ENCODE peak calls at places on chromosomes 6 and 20, in six cellular contexts. One of them, this sample, is unnamed. For H3K36me3, the result is how much of the 10 kb centered on the place peaks cover.

GRCh38 chr6:1312444-1313363 is 806 bp downstream of the FOXQ1 start:
- DNase-seq in thyroid gland: peak
- DNase-seq in Caco-2: peak
- DNase-seq in K562: no peak
- DNase-seq in tibial nerve: no peak
- DNase-seq in neural progenitor cell: peak
- DNase-seq in this sample: no peak

GRCh38 chr6:112251170-112251945 is 3.0 kb downstream of the LAMA4 start:
- DNase-seq in tibial nerve: peak
- DNase-seq in thyroid gland: peak
- DNase-seq in Caco-2: no peak
- DNase-seq in neural progenitor cell: no peak
- DNase-seq in K562: no peak
- DNase-seq in this sample: no peak

GRCh38 chr20:10061641-10062040 is 26.9 kb downstream of the ANKEF1 start:
- DNase-seq in neural progenitor cell: no peak
- DNase-seq in K562: no peak
- DNase-seq in tibial nerve: no peak
- DNase-seq in thyroid gland: peak
- DNase-seq in Caco-2: no peak
- DNase-seq in this sample: no peak

GRCh38 chr6:46453756-46454316 is 37.4 kb downstream of the RCAN2 start:
- DNase-seq in thyroid gland: no peak
- DNase-seq in tibial nerve: no peak
- DNase-seq in Caco-2: no peak
- DNase-seq in K562: no peak
- DNase-seq in neural progenitor cell: no peak
- DNase-seq in this sample: no peak

GRCh38 chr6:116966675-116967576 is 89.9 kb downstream of the RFX6 start:
- DNase-seq in K562: no peak
- DNase-seq in neural progenitor cell: no peak
- DNase-seq in thyroid gland: no peak
- DNase-seq in Caco-2: no peak
- DNase-seq in tibial nerve: no peak
- DNase-seq in this sample: no peak

GRCh38 chr6:41511443-41512060 is 34.6 kb upstream of the FOXP4 start:
- DNase-seq in neural progenitor cell: no peak
- DNase-seq in thyroid gland: peak
- DNase-seq in Caco-2: no peak
- DNase-seq in tibial nerve: no peak
- DNase-seq in K562: no peak
- DNase-seq in this sample: no peak

GRCh38 chr6:166343157-166343502 is 785 bp upstream of the SFT2D1 start:
- DNase-seq in K562: no peak
- DNase-seq in thyroid gland: no peak
- DNase-seq in neural progenitor cell: no peak
- DNase-seq in Caco-2: no peak
- DNase-seq in tibial nerve: no peak
- DNase-seq in this sample: peak

GRCh38 chr20:6746901-6747609 is 20.4 kb upstream of the BMP2 start:
- DNase-seq in tibial nerve: no peak
- DNase-seq in Caco-2: peak
- DNase-seq in thyroid gland: no peak
- DNase-seq in neural progenitor cell: no peak
- DNase-seq in K562: no peak
- DNase-seq in this sample: no peak

GRCh38 chr6:5190467-5190866 is 70.3 kb downstream of the LYRM4 start:
- DNase-seq in K562: no peak
- DNase-seq in tibial nerve: peak
- DNase-seq in neural progenitor cell: no peak
- DNase-seq in thyroid gland: no peak
- DNase-seq in Caco-2: peak
- DNase-seq in this sample: no peak

GRCh38 chr20:34052414-34052813 is 58.7 kb downstream of the RALY start:
- DNase-seq in tibial nerve: no peak
- DNase-seq in neural progenitor cell: no peak
- DNase-seq in Caco-2: no peak
- DNase-seq in thyroid gland: no peak
- DNase-seq in K562: no peak
- DNase-seq in this sample: peak

GRCh38 chr6:64860203-64860602 is 846.8 kb downstream of the EYS start:
- DNase-seq in Caco-2: no peak
- DNase-seq in neural progenitor cell: no peak
- DNase-seq in K562: no peak
- DNase-seq in thyroid gland: no peak
- DNase-seq in tibial nerve: no peak
- DNase-seq in this sample: no peak

GRCh38 chr6:112252571-112253504 is 1.5 kb downstream of the LAMA4 start:
- DNase-seq in neural progenitor cell: no peak
- DNase-seq in K562: no peak
- DNase-seq in thyroid gland: no peak
- DNase-seq in Caco-2: no peak
- DNase-seq in tibial nerve: no peak
- DNase-seq in this sample: no peak

GRCh38 chr6:130457605-130458004 is 91.8 kb downstream of the TMEM200A start:
- DNase-seq in Caco-2: peak
- DNase-seq in neural progenitor cell: no peak
- DNase-seq in tibial nerve: no peak
- DNase-seq in K562: no peak
- DNase-seq in thyroid gland: no peak
- DNase-seq in this sample: no peak

GRCh38 chr20:50054626-50055511 is 58.1 kb downstream of the UBE2V1 start:
- DNase-seq in neural progenitor cell: peak
- DNase-seq in tibial nerve: no peak
- DNase-seq in K562: no peak
- DNase-seq in Caco-2: no peak
- DNase-seq in thyroid gland: peak
- DNase-seq in this sample: no peak

GRCh38 chr6:145815351-145815772 is 767 bp upstream of the FBXO30 start:
- DNase-seq in thyroid gland: peak
- DNase-seq in K562: peak
- DNase-seq in tibial nerve: no peak
- DNase-seq in neural progenitor cell: no peak
- DNase-seq in Caco-2: no peak
- DNase-seq in this sample: no peak

GRCh38 chr20:54014301-54014914 is 56.0 kb downstream of the BCAS1 start:
- DNase-seq in neural progenitor cell: no peak
- DNase-seq in K562: no peak
- DNase-seq in thyroid gland: no peak
- DNase-seq in Caco-2: no peak
- DNase-seq in tibial nerve: no peak
- DNase-seq in this sample: no peak

DNA sequence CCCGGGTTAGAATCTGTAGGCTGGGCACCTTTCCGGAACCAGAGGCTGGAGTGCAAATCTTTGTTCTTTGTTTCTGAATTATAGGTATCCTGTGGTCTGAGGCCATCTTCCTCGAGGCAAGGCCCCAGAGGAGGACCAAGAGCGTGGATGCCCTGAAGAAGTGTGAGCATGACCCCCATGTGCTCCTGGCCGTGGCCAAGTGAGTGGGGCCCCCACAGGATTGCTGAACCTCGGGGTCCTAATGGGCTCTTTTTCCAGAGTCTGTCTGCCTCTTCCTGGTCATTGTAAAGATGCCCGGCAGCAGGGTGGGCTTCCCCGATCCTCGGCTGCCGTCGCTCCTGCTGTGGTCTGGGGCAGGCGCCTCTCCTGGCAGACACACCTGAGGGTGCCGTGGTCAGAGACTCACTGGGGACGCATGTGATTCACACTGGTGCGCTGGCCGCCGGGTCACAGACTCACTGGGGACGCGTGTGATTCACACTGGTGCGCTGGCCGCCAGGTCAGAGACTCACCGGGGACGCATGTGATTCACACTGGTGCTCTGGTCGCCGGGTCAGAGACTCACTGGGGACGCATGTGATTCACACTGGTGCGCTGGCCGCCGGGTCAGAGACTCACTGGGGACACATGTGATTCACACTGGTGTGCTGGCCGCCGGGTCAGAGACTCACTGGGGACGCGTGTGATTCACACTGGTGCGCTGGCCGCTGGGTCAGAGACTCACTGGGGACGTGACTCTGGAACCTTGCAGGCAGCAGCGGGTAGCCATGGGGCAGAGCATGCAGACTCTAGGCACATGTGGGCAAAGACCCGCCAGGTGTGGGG is 6.5 kb upstream of the C20orf204 start:
- DNase-seq in K562: no peak
- DNase-seq in Caco-2: no peak
- DNase-seq in thyroid gland: no peak
- DNase-seq in tibial nerve: no peak
- DNase-seq in neural progenitor cell: no peak
- DNase-seq in this sample: no peak
- H3K36me3 ChIP-seq in K562: half or more
- H3K36me3 ChIP-seq in Caco-2: under half
- H3K36me3 ChIP-seq in thyroid gland: half or more
- H3K36me3 ChIP-seq in tibial nerve: half or more
- H3K36me3 ChIP-seq in neural progenitor cell: under half
- H3K36me3 ChIP-seq in this sample: under half

GRCh38 chr6:34195726-34196115 is 41.0 kb upstream of the HMGA1 start:
- DNase-seq in Caco-2: no peak
- DNase-seq in tibial nerve: no peak
- DNase-seq in thyroid gland: no peak
- DNase-seq in neural progenitor cell: no peak
- DNase-seq in K562: no peak
- DNase-seq in this sample: no peak
- H3K4me3 ChIP-seq in Caco-2: no peak
- H3K4me3 ChIP-seq in tibial nerve: peak
- H3K4me3 ChIP-seq in thyroid gland: no peak
- H3K4me3 ChIP-seq in neural progenitor cell: no peak
- H3K4me3 ChIP-seq in K562: no peak
- H3K4me3 ChIP-seq in this sample: no peak

GRCh38 chr6:138957903-138958302 is 30.1 kb downstream of the REPS1 start:
- DNase-seq in K562: no peak
- DNase-seq in thyroid gland: no peak
- DNase-seq in neural progenitor cell: no peak
- DNase-seq in Caco-2: no peak
- DNase-seq in tibial nerve: no peak
- DNase-seq in this sample: no peak

GRCh38 chr6:138959521-138959920 is 28.5 kb downstream of the REPS1 start:
- DNase-seq in tibial nerve: no peak
- DNase-seq in Caco-2: no peak
- DNase-seq in neural progenitor cell: no peak
- DNase-seq in K562: no peak
- DNase-seq in thyroid gland: no peak
- DNase-seq in this sample: no peak

GRCh38 chr6:138958595-138958994 is 29.5 kb downstream of the REPS1 start:
- DNase-seq in Caco-2: no peak
- DNase-seq in neural progenitor cell: no peak
- DNase-seq in K562: no peak
- DNase-seq in tibial nerve: no peak
- DNase-seq in thyroid gland: no peak
- DNase-seq in this sample: no peak

GRCh38 chr6:138956244-138956924 is 31.7 kb downstream of the REPS1 start:
- DNase-seq in thyroid gland: no peak
- DNase-seq in Caco-2: no peak
- DNase-seq in tibial nerve: no peak
- DNase-seq in neural progenitor cell: no peak
- DNase-seq in K562: no peak
- DNase-seq in this sample: no peak

DNA sequence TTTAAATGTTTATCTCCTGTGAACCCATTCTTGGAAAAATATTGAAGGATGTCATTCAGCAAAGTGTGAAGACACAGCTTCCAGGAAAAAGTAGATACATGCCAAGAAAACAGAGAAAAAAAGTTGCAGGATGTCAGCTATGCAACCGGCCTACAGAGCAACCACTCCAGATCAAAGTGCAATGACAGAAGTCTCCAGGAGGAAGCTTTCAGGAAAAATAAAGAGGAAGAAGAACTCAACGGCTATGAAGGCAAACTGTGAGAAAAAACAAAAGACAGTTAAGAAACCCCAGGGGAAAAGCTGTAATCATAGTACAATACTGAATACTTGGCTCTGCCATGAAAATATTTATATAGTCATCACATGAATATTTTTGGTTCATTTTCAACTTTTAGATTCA is 30.6 kb downstream of the REPS1 start:
- DNase-seq in K562: no peak
- DNase-seq in tibial nerve: no peak
- DNase-seq in Caco-2: no peak
- DNase-seq in thyroid gland: no peak
- DNase-seq in neural progenitor cell: no peak
- DNase-seq in this sample: peak
- H3K36me3 ChIP-seq in K562: under half
- H3K36me3 ChIP-seq in tibial nerve: under half
- H3K36me3 ChIP-seq in Caco-2: under half
- H3K36me3 ChIP-seq in thyroid gland: under half
- H3K36me3 ChIP-seq in neural progenitor cell: under half
- H3K36me3 ChIP-seq in this sample: under half

GRCh38 chr6:8082572-8082953 is 18.4 kb upstream of the BLOC1S5 start:
- DNase-seq in tibial nerve: no peak
- DNase-seq in neural progenitor cell: no peak
- DNase-seq in K562: no peak
- DNase-seq in Caco-2: no peak
- DNase-seq in thyroid gland: no peak
- DNase-seq in this sample: no peak
- H3K4me3 ChIP-seq in tibial nerve: no peak
- H3K4me3 ChIP-seq in neural progenitor cell: no peak
- H3K4me3 ChIP-seq in K562: no peak
- H3K4me3 ChIP-seq in Caco-2: no peak
- H3K4me3 ChIP-seq in thyroid gland: no peak
- H3K4me3 ChIP-seq in this sample: no peak

GRCh38 chr6:120302041-120302440 is 952.5 kb upstream of the MAN1A1 start:
- DNase-seq in thyroid gland: no peak
- DNase-seq in K562: no peak
- DNase-seq in tibial nerve: no peak
- DNase-seq in neural progenitor cell: peak
- DNase-seq in Caco-2: no peak
- DNase-seq in this sample: no peak
- H3K36me3 ChIP-seq in thyroid gland: under half
- H3K36me3 ChIP-seq in K562: under half
- H3K36me3 ChIP-seq in tibial nerve: under half
- H3K36me3 ChIP-seq in neural progenitor cell: under half
- H3K36me3 ChIP-seq in Caco-2: under half
- H3K36me3 ChIP-seq in this sample: under half

This sample was measured in small intestine.